ENCODE peak calls at places on chromosomes 7 and 10, in eight cellular contexts. G is pancreas, O is left colon, U is upper lobe of right lung, V is HT-29, M is heart right ventricle, A is iPS-NIHi11, K is erythroblast. R is an unnamed sample.
A peak's percentile ranks its signal among the peaks of the same experiment; 100 is the strongest.

GRCh38 chr7:46854958-46855473 is 726.9 kb downstream of the TNS3 start:
- DNase-seq in G (no peak), O (no peak), U (no peak), V (peak; percentile 43), M (no peak), A (no peak), K (no peak), R (no peak)

GRCh38 chr10:69506834-69507643 is 55.8 kb downstream of the TSPAN15 start:
- DNase-seq in G (no peak), O (peak; percentile 56), U (no peak), V (peak; percentile 41), M (no peak), A (peak; percentile 27), K (no peak), R (no peak)

GRCh38 chr7:35726654-35727053 is 31.7 kb upstream of the HERPUD2 start:
- DNase-seq in G (no peak), O (no peak), U (no peak), V (no peak), M (no peak), A (no peak), K (no peak), R (no peak)

GRCh38 chr10:116247701-116248100 is 25.3 kb downstream of the GFRA1 start:
- DNase-seq in G (no peak), O (no peak), U (no peak), V (no peak), M (no peak), A (no peak), K (no peak), R (no peak)

GRCh38 chr10:22325272-22325947 is 4.5 kb downstream of the BMI1 start:
- DNase-seq in G (peak; percentile 86), O (peak; percentile 69), U (peak; percentile 84), V (peak; percentile 54), M (peak; percentile 77), A (peak; percentile 86), K (peak; percentile 83), R (peak; percentile 79)

GRCh38 chr10:71966046-71967004 is 2.1 kb downstream of the CHST3 start:
- DNase-seq in G (no peak), O (no peak), U (no peak), V (no peak), M (no peak), A (no peak), K (no peak), R (no peak)

GRCh38 chr10:76401006-76401405 is 969.6 kb downstream of the LRMDA start:
- DNase-seq in G (no peak), O (no peak), U (no peak), V (no peak), M (no peak), A (no peak), K (no peak), R (no peak)

GRCh38 chr10:17348111-17349008 is 106.0 kb downstream of the ST8SIA6 start:
- DNase-seq in G (peak; percentile 73), O (no peak), U (no peak), V (peak; percentile 87), M (peak; percentile 68), A (peak; percentile 5), K (no peak), R (no peak)

GRCh38 chr7:128791121-128791967 is 424 bp upstream of the CCDC136 start:
- DNase-seq in G (peak; percentile 91), O (peak; percentile 69), U (peak; percentile 85), V (peak; percentile 32), M (peak; percentile 81), A (peak; percentile 93), K (peak; percentile 76), R (peak; percentile 64)

GRCh38 chr7:1632916-1633785 is 36.9 kb upstream of the ELFN1 start:
- DNase-seq in G (no peak), O (no peak), U (no peak), V (no peak), M (no peak), A (no peak), K (no peak), R (no peak)

GRCh38 chr10:28283251-28283650 is 19.6 kb downstream of the MPP7 start:
- DNase-seq in G (no peak), O (no peak), U (no peak), V (no peak), M (no peak), A (no peak), K (no peak), R (no peak)

GRCh38 chr10:64626856-64627255 is 1105.7 kb downstream of the REEP3 start:
- DNase-seq in G (no peak), O (no peak), U (no peak), V (no peak), M (no peak), A (no peak), K (no peak), R (no peak)

GRCh38 chr10:61354538-61354937 is 98.6 kb downstream of the TMEM26 start:
- DNase-seq in G (no peak), O (no peak), U (no peak), V (no peak), M (no peak), A (no peak), K (no peak), R (no peak)

GRCh38 chr10:51896849-51897248 is 197.5 kb upstream of the CSTF2T start:
- DNase-seq in G (no peak), O (no peak), U (no peak), V (no peak), M (no peak), A (no peak), K (no peak), R (no peak)

GRCh38 chr10:120108941-120109340 is 216.4 kb downstream of the SEC23IP start:
- DNase-seq in G (no peak), O (no peak), U (no peak), V (no peak), M (no peak), A (no peak), K (no peak), R (no peak)

GRCh38 chr7:30888783-30889182 is 22.9 kb upstream of the AQP1 start:
- DNase-seq in G (no peak), O (no peak), U (no peak), V (no peak), M (no peak), A (no peak), K (no peak), R (no peak)

GRCh38 chr7:33076737-33077136 is 14.2 kb upstream of the NT5C3A start:
- DNase-seq in G (no peak), O (no peak), U (no peak), V (no peak), M (no peak), A (no peak), K (no peak), R (no peak)

GRCh38 chr7:142889825-142890224 is 4.3 kb upstream of the TRPV6 start:
- DNase-seq in G (no peak), O (peak; percentile 5), U (peak; percentile 16), V (no peak), M (no peak), A (no peak), K (peak; percentile 17), R (no peak)

GRCh38 chr7:92613720-92614119 is 23.5 kb upstream of the FAM133B start:
- DNase-seq in G (no peak), O (no peak), U (no peak), V (no peak), M (no peak), A (no peak), K (no peak), R (no peak)

GRCh38 chr10:62180677-62181076 is 88.0 kb downstream of the RTKN2 start:
- DNase-seq in G (no peak), O (no peak), U (no peak), V (no peak), M (no peak), A (no peak), K (no peak), R (no peak)